ENCODE peak calls at places on chromosomes 5 and 9, in eight cellular contexts. A is CD8-positive, alpha-beta T cell; W is AG10803; M is right atrium auricular region; H is PC-3; Q is psoas muscle; U is foreskin fibroblast; K is bronchial epithelial cell. E is an unnamed sample.

GRCh38 chr5:145478651-145479050 is 356.5 kb downstream of the PRELID2 start:
- DNase-seq in A (no peak), W (no peak), M (no peak), H (peak), Q (no peak), U (no peak), K (peak), E (no peak)

GRCh38 chr5:17157916-17158529 is 59.4 kb upstream of the BASP1 start:
- DNase-seq in A (no peak), W (peak), M (no peak), H (peak), Q (no peak), U (peak), K (peak), E (no peak)

GRCh38 chr9:29285818-29286217 is 1712.5 kb upstream of the C9orf72 start:
- DNase-seq in A (no peak), W (no peak), M (no peak), H (peak), Q (no peak), U (no peak), K (peak), E (no peak)

GRCh38 chr9:116860509-116861120 is 173.5 kb downstream of the TRIM32 start:
- DNase-seq in A (no peak), W (peak), M (peak), H (peak), Q (peak), U (peak), K (peak), E (peak)

GRCh38 chr5:150347003-150347402 is 10.5 kb upstream of the TCOF1 start:
- DNase-seq in A (no peak), W (no peak), M (no peak), H (no peak), Q (no peak), U (no peak), K (no peak), E (no peak)

GRCh38 chr5:126656397-126657007 is 55.8 kb downstream of the PHAX start:
- DNase-seq in A (no peak), W (peak), M (no peak), H (peak), Q (no peak), U (peak), K (peak), E (peak)

GRCh38 chr5:147140558-147140957 is 94.3 kb upstream of the STK32A start:
- DNase-seq in A (no peak), W (no peak), M (no peak), H (no peak), Q (no peak), U (no peak), K (no peak), E (no peak)

GRCh38 chr5:160843240-160843639 is 8.8 kb downstream of the ATP10B start:
- DNase-seq in A (no peak), W (no peak), M (no peak), H (no peak), Q (no peak), U (no peak), K (no peak), E (peak)

GRCh38 chr9:89919171-89919681 is 314.4 kb downstream of the GADD45G start:
- DNase-seq in A (no peak), W (no peak), M (peak), H (no peak), Q (no peak), U (no peak), K (peak), E (peak)
- TF ChIP-seq CTCF in A (no peak), W (no peak), M (no peak), H (no peak), Q (peak), U (no peak), K (peak), E (peak)

DNA sequence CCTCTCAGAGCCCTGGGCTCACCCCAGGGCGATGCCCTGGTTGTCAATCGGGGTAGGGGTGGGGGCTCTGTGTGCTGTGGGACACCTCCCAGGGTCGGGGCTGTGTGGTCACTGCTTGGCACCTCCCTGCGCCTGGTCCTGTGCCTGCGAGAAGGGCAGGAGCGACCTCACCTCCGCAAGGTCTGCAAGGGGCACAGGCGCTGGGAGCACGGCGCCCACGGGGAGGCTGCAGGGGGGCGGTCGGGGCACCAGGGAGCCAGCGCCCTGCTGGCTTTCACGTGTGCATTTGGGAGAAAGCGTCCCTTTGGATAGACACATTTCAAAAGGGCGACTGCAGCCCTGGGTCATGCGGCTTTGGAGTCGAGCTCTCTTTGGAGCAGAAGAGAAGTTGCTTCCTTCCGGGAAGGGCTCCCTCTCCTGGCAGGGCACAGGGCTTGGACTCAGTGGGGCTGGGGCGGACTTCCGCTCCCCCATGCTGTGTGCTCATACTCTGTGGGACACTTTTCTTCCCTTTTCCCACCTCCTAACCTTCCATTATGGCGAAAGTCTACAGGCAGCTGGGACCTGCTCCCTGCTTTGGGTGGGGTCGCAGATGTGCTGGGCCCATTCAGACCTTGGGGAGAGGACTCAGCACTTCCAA is 52.8 kb upstream of the SLC28A3 start:
- DNase-seq in A (no peak), W (no peak), M (no peak), H (no peak), Q (no peak), U (no peak), K (no peak), E (no peak)
- TF ChIP-seq CTCF in A (no peak), W (no peak), M (no peak), H (peak), Q (no peak), U (no peak), K (no peak), E (no peak)

DNA sequence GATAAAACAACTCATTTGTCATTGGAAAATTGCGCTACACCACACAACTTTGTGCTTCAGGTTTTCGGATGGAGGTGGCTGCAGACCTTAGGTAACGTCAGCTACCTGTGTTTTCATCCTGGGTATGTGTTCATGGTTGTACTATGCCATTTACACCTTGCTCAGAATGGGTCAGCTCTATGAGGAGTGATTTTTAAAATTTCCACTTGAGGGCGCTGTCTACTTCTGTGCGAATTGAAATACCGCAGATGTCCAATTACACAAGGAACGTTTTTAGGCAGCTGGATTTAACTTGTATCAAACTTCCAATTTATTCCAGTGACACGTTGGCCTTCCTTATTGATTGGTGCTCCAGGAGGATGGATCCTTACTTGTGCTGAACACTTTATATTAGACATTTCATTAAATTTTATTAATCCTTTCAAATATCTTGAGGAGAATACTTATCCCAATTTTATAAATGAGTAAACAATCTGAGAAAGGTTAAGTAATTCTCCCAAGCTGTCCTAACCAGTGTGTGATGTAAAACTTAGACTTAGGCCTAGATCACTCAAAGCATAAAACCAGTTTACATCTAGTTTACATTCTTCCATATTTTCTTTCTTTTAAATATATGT is 23.4 kb downstream of the DMRTA1 start:
- DNase-seq in A (no peak), W (peak), M (no peak), H (peak), Q (no peak), U (no peak), K (peak), E (no peak)
- TF ChIP-seq CTCF in A (no peak), W (peak), M (peak), H (peak), Q (peak), U (peak), K (peak), E (no peak)

DNA sequence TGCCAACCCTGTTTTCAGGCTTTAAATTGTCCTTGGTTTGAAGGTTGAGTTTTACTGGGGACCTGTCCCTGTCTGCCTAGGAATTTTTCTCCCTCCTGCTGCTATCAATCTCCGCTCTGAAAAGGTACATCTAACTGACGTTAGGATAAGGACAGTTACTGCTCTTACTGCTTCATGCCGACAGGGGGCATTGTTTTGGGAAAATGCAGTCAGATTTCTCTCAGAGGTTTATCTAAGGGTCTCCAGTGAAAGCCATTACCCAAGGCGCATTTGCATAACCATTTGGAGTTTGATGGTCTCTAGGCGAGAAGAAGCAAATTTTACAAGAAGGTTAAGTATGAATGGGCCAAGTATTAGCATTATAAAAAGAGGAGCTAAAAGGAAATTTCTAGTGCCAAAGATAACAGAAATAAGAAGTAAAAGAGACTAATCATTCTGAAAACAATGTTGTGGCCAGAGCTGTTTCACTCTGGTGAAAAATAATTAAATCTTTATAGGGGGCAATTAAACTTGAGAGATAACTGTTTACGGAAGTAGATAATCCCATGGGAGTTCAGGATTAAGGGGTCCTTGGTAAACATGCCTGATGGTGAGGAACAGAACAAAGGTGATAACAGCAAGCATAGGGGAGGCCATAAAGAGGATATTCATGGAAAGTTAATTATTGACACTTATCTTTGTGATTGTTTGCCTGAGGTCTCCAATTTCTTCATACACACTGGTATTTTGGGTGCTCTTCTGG is 605.0 kb downstream of the MTRR start:
- DNase-seq in A (no peak), W (no peak), M (no peak), H (no peak), Q (no peak), U (no peak), K (no peak), E (no peak)
- TF ChIP-seq CTCF in A (no peak), W (peak), M (no peak), H (peak), Q (no peak), U (peak), K (no peak), E (no peak)

GRCh38 chr5:157309796-157310195 is 43.9 kb downstream of the CYFIP2 start:
- DNase-seq in A (no peak), W (no peak), M (no peak), H (no peak), Q (no peak), U (no peak), K (no peak), E (no peak)

GRCh38 chr5:157311595-157311994 is 45.7 kb downstream of the CYFIP2 start:
- DNase-seq in A (no peak), W (no peak), M (no peak), H (no peak), Q (no peak), U (no peak), K (no peak), E (no peak)

GRCh38 chr5:157306690-157307089 is 40.8 kb downstream of the CYFIP2 start:
- DNase-seq in A (peak), W (no peak), M (no peak), H (no peak), Q (no peak), U (no peak), K (no peak), E (no peak)

GRCh38 chr5:157306092-157306491 is 40.2 kb downstream of the CYFIP2 start:
- DNase-seq in A (no peak), W (no peak), M (no peak), H (no peak), Q (no peak), U (no peak), K (no peak), E (no peak)

GRCh38 chr5:157308826-157309465 is 43.0 kb downstream of the CYFIP2 start:
- DNase-seq in A (no peak), W (peak), M (no peak), H (peak), Q (no peak), U (no peak), K (no peak), E (no peak)
- TF ChIP-seq CTCF in A (no peak), W (peak), M (no peak), H (peak), Q (no peak), U (peak), K (peak), E (no peak)

DNA sequence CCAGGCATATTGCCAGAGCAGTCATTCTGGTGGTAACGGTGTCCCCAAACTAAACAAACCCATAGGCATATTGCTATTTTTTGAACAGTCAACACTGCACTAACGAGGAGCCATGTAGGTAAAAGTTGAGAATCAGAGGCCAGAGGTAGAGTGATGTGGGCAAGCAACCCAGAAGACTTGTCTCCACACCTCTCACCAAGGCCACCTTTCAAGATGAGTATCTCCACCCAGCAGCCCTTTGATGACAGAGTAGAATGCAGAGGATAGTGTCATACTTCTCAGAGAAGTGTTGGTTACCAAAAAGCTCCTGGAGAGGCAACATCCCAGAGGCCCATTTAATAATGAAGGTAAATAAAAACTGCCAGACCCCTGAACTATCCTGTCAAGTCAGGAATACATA is 63.9 kb downstream of the FCHO2 start:
- DNase-seq in A (no peak), W (no peak), M (no peak), H (no peak), Q (no peak), U (no peak), K (no peak), E (no peak)
- TF ChIP-seq CTCF in A (no peak), W (no peak), M (no peak), H (no peak), Q (no peak), U (no peak), K (no peak), E (no peak)

GRCh38 chr9:128845186-128845931 is 15.8 kb upstream of the SPOUT1 start:
- DNase-seq in A (no peak), W (no peak), M (no peak), H (no peak), Q (no peak), U (no peak), K (peak), E (peak)
- TF ChIP-seq CTCF in A (no peak), W (no peak), M (no peak), H (no peak), Q (no peak), U (no peak), K (peak), E (no peak)

DNA sequence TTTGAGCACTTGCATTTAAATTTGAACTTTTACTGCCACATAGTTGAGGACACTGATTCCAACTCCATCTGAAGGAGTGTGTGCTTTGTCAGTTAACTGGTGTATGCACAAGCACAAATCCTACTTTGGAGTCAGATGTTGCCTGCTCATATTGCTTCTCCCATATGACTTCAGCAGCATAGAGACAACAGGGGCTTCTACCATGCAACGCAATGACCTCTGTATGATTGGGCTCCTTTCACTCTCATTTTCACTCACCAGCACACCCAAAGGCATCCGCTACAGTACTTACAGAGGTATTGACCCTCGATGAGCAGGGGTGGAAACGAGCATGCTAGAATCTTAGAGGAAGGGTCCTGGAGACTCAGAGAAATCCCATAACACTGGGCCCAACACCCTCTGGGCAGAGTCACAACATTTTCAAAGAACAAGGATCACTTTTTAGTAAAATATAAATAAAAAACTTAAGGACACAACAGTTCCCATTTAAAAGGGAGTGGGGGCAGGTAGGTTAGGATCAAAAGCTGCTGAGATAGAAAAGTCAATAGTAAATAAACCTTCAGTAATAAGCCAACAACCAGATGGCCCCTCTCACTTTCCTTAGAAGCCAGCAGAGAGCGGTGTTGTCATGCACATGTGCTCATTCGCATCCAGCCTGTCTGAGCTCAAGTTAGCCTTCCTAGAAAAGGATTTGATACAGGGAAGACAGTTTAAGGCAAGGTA is 203.8 kb downstream of the SNCAIP start:
- DNase-seq in A (no peak), W (peak), M (no peak), H (peak), Q (no peak), U (peak), K (peak), E (peak)
- TF ChIP-seq CTCF in A (no peak), W (peak), M (peak), H (peak), Q (peak), U (peak), K (peak), E (peak)

GRCh38 chr5:114903767-114904166 is 265.9 kb downstream of the TRIM36 start:
- DNase-seq in A (no peak), W (no peak), M (no peak), H (no peak), Q (no peak), U (no peak), K (no peak), E (no peak)

GRCh38 chr5:114898602-114899001 is 271.1 kb downstream of the TRIM36 start:
- DNase-seq in A (no peak), W (no peak), M (no peak), H (no peak), Q (no peak), U (no peak), K (no peak), E (no peak)
- TF ChIP-seq CTCF in A (no peak), W (no peak), M (no peak), H (no peak), Q (no peak), U (no peak), K (no peak), E (no peak)

GRCh38 chr5:67844937-67845336 is 370.6 kb upstream of the PIK3R1 start:
- DNase-seq in A (no peak), W (no peak), M (no peak), H (no peak), Q (no peak), U (no peak), K (no peak), E (no peak)

DNA sequence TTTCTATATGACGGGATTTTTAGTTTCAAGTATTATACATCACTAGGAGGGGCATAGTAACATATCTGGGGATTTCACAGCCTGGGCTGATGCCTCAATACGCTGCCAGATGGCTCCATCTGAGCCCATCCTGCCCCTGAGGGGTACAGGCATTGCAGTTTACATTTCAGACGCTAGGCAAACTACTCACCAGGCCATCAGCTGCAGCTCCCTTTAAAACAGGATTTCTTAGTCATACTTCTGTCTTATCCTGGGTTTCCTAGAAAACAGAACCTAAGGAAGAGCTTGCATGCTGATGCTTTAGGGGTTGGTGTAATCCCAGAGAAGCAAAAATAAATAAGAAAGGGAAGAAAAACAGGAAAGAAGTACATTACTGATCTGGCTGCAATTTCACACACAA is 372.8 kb upstream of the PIK3R1 start:
- DNase-seq in A (no peak), W (peak), M (no peak), H (no peak), Q (no peak), U (peak), K (peak), E (no peak)
- TF ChIP-seq CTCF in A (no peak), W (peak), M (no peak), H (no peak), Q (no peak), U (peak), K (peak), E (no peak)

E was measured in GM20000.